ENCODE peak calls at places on chromosome 20, in nine cellular contexts. V, R, F, M, E, U, I, G and K are unnamed samples.
A peak's percentile ranks its signal among the peaks of the same experiment; 100 is the strongest.

GRCh38 chr20:16350465-16350864 is 222.8 kb downstream of the KIF16B start:
- DNase-seq in U (no peak), F (peak; percentile 42), G (no peak), R (no peak), E (no peak), V (no peak), I (no peak), M (peak; percentile 85), K (no peak)

GRCh38 chr20:43361526-43361925 is 96.2 kb upstream of the SRSF6 start:
- DNase-seq in G (no peak), M (no peak), U (no peak), R (no peak), F (no peak), I (no peak), E (no peak), V (no peak), K (no peak)

GRCh38 chr20:33667245-33668086 is 723 bp downstream of the ACTL10 start:
- DNase-seq in R (peak; percentile 88), E (peak; percentile 75), I (peak; percentile 69), M (no peak), F (peak; percentile 54), G (no peak), U (no peak), V (peak; percentile 88), K (no peak)

GRCh38 chr20:25295386-25296093 is 47.7 kb downstream of the PYGB start:
- DNase-seq in R (no peak), M (peak; percentile 29), F (no peak), V (peak; percentile 54), U (no peak), I (no peak), E (peak; percentile 50), G (peak; percentile 73), K (no peak)

GRCh38 chr20:38143646-38144554 is 21.2 kb downstream of the TGM2 start:
- DNase-seq in M (peak; percentile 97), I (peak; percentile 47), V (peak; percentile 81), R (no peak), U (no peak), G (peak; percentile 49), E (no peak), F (peak; percentile 74), K (peak; percentile 93)

GRCh38 chr20:37919389-37920040 is 16.6 kb downstream of the VSTM2L start:
- DNase-seq in G (no peak), U (no peak), M (no peak), V (no peak), R (peak; percentile 70), F (no peak), I (no peak), E (no peak), K (no peak)

GRCh38 chr20:6213311-6213710 is 90.5 kb upstream of the FERMT1 start:
- DNase-seq in G (no peak), U (no peak), V (no peak), I (no peak), E (no peak), F (no peak), M (no peak), R (no peak), K (no peak)

GRCh38 chr20:41692479-41693135 is 74.4 kb upstream of the CHD6 start:
- DNase-seq in G (peak; percentile 92), E (peak; percentile 97), F (peak; percentile 22), M (peak; percentile 60), V (peak; percentile 85), R (peak; percentile 91), I (peak; percentile 84), U (peak; percentile 95), K (no peak)

GRCh38 chr20:24160563-24161355 is 172.2 kb upstream of the GGTLC1 start:
- DNase-seq in V (peak; percentile 13), I (peak; percentile 40), R (peak; percentile 68), M (peak; percentile 82), U (peak; percentile 79), E (peak; percentile 68), G (peak; percentile 53), F (peak; percentile 72), K (peak; percentile 38)

GRCh38 chr20:43457640-43458421 is at the start of gene SRSF6:
- DNase-seq in F (peak; percentile 89), I (peak; percentile 94), R (peak; percentile 93), V (peak; percentile 96), E (peak; percentile 93), M (peak; percentile 97), G (peak; percentile 96), U (peak; percentile 99), K (peak; percentile 99)

GRCh38 chr20:38260378-38261053 is at the start of gene KIAA1755:
- DNase-seq in G (peak; percentile 8), M (peak; percentile 61), F (no peak), R (no peak), V (no peak), E (no peak), I (peak; percentile 59), U (no peak), K (no peak)

GRCh38 chr20:53872081-53872541 is 198.3 kb downstream of the BCAS1 start:
- DNase-seq in F (no peak), G (no peak), U (no peak), E (no peak), I (no peak), M (peak; percentile 42), R (peak; percentile 39), V (no peak), K (peak; percentile 53)

GRCh38 chr20:63708301-63709148 is 686 bp downstream of the ZGPAT start:
- DNase-seq in V (no peak), G (no peak), R (no peak), I (peak; percentile 20), M (peak; percentile 56), U (no peak), E (no peak), F (no peak), K (no peak)

GRCh38 chr20:24485981-24486380 is 16.6 kb downstream of the SYNDIG1 start:
- DNase-seq in V (no peak), M (no peak), R (no peak), U (no peak), E (no peak), G (no peak), F (no peak), I (no peak), K (no peak)

GRCh38 chr20:45779011-45779915 is 12.4 kb downstream of the WFDC3 start:
- DNase-seq in U (peak; percentile 98), M (peak; percentile 98), I (peak; percentile 93), G (no peak), F (peak; percentile 98), E (no peak), R (peak; percentile 35), V (peak; percentile 88), K (peak; percentile 96)

GRCh38 chr20:60921021-60921622 is 330.9 kb upstream of the CDH4 start:
- DNase-seq in M (no peak), I (no peak), E (peak; percentile 7), G (peak; percentile 55), R (peak; percentile 37), U (no peak), V (no peak), F (no peak), K (no peak)

GRCh38 chr20:37885042-37885441 is 17.9 kb upstream of the VSTM2L start:
- DNase-seq in I (no peak), E (no peak), M (no peak), F (no peak), R (no peak), V (no peak), U (no peak), G (no peak), K (no peak)

GRCh38 chr20:33124994-33125393 is 43.0 kb upstream of the BPIFA2 start:
- DNase-seq in M (no peak), E (no peak), G (no peak), I (no peak), U (no peak), R (no peak), V (no peak), F (no peak), K (no peak)

GRCh38 chr20:4787825-4788224 is 66.1 kb downstream of the PRND start:
- DNase-seq in F (no peak), U (no peak), G (no peak), E (no peak), R (no peak), M (no peak), V (no peak), I (no peak), K (no peak)
- H3K36me3 ChIP-seq in F (no peaks in the 10 kb centered on the region), U (peaks cover 82% of the 10 kb centered on the region), G (no peaks in the 10 kb centered on the region), E (no peaks in the 10 kb centered on the region), R (no peaks in the 10 kb centered on the region), M (no peaks in the 10 kb centered on the region), V (no peaks in the 10 kb centered on the region), I (no peaks in the 10 kb centered on the region), K (no peaks in the 10 kb centered on the region)

DNA sequence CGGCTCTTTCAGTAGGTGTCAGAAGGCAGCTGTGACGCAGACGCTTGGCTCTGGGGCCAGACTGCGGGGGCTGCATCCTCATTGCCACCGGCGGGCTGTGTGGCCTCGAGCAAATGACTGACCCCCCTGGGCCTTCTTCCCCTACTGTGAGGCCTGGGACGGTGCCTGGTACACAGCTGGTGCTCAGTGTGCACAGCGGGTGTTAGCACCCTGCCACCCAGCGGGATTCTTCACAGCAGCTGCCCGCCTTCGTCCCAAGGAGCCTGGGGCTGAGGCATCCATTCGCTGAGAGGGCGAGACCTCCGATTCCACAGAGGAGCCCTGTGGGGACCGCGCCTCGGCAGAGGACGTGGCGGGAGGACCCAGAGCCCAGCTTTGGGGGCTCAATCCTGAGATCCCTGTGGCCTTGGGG is 10.6 kb downstream of the SLCO4A1 start:
- DNase-seq in G (no peak), U (no peak), V (no peak), I (no peak), R (no peak), E (no peak), F (no peak), M (no peak), K (no peak)
- H3K27ac ChIP-seq in G (no peak overlapping the region), U (peak overlapping the region; percentile 94), V (peak overlapping the region; percentile 96), I (peak overlapping the region; percentile 98), R (peak overlapping the region; percentile 69), E (no peak overlapping the region), F (peak overlapping the region; percentile 51), M (peak overlapping the region; percentile 89), K (peak overlapping the region; percentile 67)

GRCh38 chr20:62452475-62453095 is 23.2 kb downstream of the GATA5 start:
- DNase-seq in I (no peak), F (no peak), V (peak; percentile 36), E (no peak), M (no peak), U (no peak), R (no peak), G (no peak), K (no peak)

GRCh38 chr20:62455929-62456328 is 19.9 kb downstream of the GATA5 start:
- DNase-seq in U (no peak), G (no peak), F (no peak), E (no peak), M (no peak), V (no peak), I (no peak), R (no peak), K (no peak)

GRCh38 chr20:62453186-62453808 is 22.5 kb downstream of the GATA5 start:
- DNase-seq in M (no peak), G (no peak), E (no peak), F (no peak), U (no peak), I (no peak), V (no peak), R (no peak), K (no peak)

GRCh38 chr20:62457098-62457497 is 18.7 kb downstream of the GATA5 start:
- DNase-seq in M (no peak), F (no peak), R (no peak), G (no peak), I (no peak), E (no peak), U (no peak), V (no peak), K (no peak)

GRCh38 chr20:62454936-62455673 is 20.7 kb downstream of the GATA5 start:
- DNase-seq in R (no peak), F (no peak), M (no peak), E (peak; percentile 27), U (no peak), I (no peak), V (no peak), G (peak; percentile 62), K (no peak)
- H3K27me3 ChIP-seq in R (peaks cover 2% of the 10 kb centered on the region), F (no peaks in the 10 kb centered on the region), M (peaks cover 24% of the 10 kb centered on the region), E (no peaks in the 10 kb centered on the region), U (no peaks in the 10 kb centered on the region), I (no peaks in the 10 kb centered on the region), V (peaks cover 34% of the 10 kb centered on the region), G (no peaks in the 10 kb centered on the region), K (peaks cover 80% of the 10 kb centered on the region)

GRCh38 chr20:10658876-10659632 is 14.7 kb downstream of the JAG1 start:
- DNase-seq in V (no peak), M (peak; percentile 28), U (no peak), F (no peak), I (no peak), R (no peak), E (no peak), G (no peak), K (no peak)
- H3K36me3 ChIP-seq in V (peaks cover 44% of the 10 kb centered on the region), M (no peaks in the 10 kb centered on the region), U (peaks cover 72% of the 10 kb centered on the region), F (peaks cover 82% of the 10 kb centered on the region), I (no peaks in the 10 kb centered on the region), R (peaks cover 82% of the 10 kb centered on the region), E (no peaks in the 10 kb centered on the region), G (peaks cover 36% of the 10 kb centered on the region), K (peaks cover 84% of the 10 kb centered on the region)